ENCODE peak calls at places on chromosomes 11 and 22, in seven cellular contexts. F is BJ, C is cardiac muscle cell, L is natural killer cell, D is left ventricle myocardium inferior, H is fibroblast of pulmonary artery, W is PC-9. Y is an unnamed sample.

GRCh38 chr22:36381513-36382079 is 6.2 kb downstream of the MYH9 start:
- DNase-seq in F (no peak), C (no peak), L (no peak), D (no peak), H (no peak), W (peak; percentile 28), Y (no peak)

GRCh38 chr11:111067994-111068393 is 177.5 kb upstream of the POU2AF2 start:
- DNase-seq in F (no peak), C (no peak), L (no peak), D (no peak), H (no peak), W (no peak), Y (no peak)

GRCh38 chr11:31106963-31107576 is 262.5 kb downstream of the DCDC1 start:
- DNase-seq in F (no peak), C (peak; percentile 60), L (no peak), D (peak; percentile 44), H (peak; percentile 46), W (peak; percentile 42), Y (peak; percentile 23)

GRCh38 chr11:115527534-115528125 is 23.4 kb upstream of the CADM1 start:
- DNase-seq in F (no peak), C (no peak), L (no peak), D (no peak), H (no peak), W (no peak), Y (no peak)

GRCh38 chr11:76910620-76911414 is 50.1 kb downstream of the ACER3 start:
- DNase-seq in F (no peak), C (peak; percentile 48), L (no peak), D (peak; percentile 22), H (peak; percentile 39), W (no peak), Y (peak; percentile 63)

GRCh38 chr11:118609380-118610219 is 2.2 kb downstream of the PHLDB1 start:
- DNase-seq in F (no peak), C (peak; percentile 55), L (peak; percentile 35), D (no peak), H (peak; percentile 42), W (no peak), Y (no peak)

GRCh38 chr11:69297926-69298777 is 4.2 kb downstream of the MYEOV start:
- DNase-seq in F (peak; percentile 70), C (peak; percentile 78), L (no peak), D (peak; percentile 82), H (peak; percentile 73), W (peak; percentile 100), Y (peak; percentile 92)

GRCh38 chr11:35997908-35998307 is 54.0 kb downstream of the LDLRAD3 start:
- DNase-seq in F (no peak), C (no peak), L (no peak), D (no peak), H (no peak), W (no peak), Y (no peak)

GRCh38 chr22:46432164-46433068 is 96.9 kb downstream of the TRMU start:
- DNase-seq in F (no peak), C (no peak), L (peak; percentile 23), D (no peak), H (no peak), W (no peak), Y (no peak)

GRCh38 chr11:116694017-116694725 is 78.6 kb downstream of the BUD13 start:
- DNase-seq in F (no peak), C (no peak), L (no peak), D (no peak), H (no peak), W (no peak), Y (no peak)

GRCh38 chr11:73359930-73360742 is 16.1 kb upstream of the RELT start:
- DNase-seq in F (no peak), C (peak; percentile 57), L (no peak), D (no peak), H (peak; percentile 53), W (no peak), Y (peak; percentile 54)

GRCh38 chr11:8683115-8683807 is 669 bp downstream of the RPL27A start:
- DNase-seq in F (no peak), C (no peak), L (no peak), D (no peak), H (no peak), W (no peak), Y (no peak)

GRCh38 chr11:59437770-59438169 is 1.5 kb downstream of the OR5A1 start:
- DNase-seq in F (no peak), C (no peak), L (no peak), D (no peak), H (no peak), W (no peak), Y (no peak)

GRCh38 chr11:78790784-78791183 is 216.1 kb upstream of the NARS2 start:
- DNase-seq in F (no peak), C (no peak), L (no peak), D (no peak), H (no peak), W (no peak), Y (no peak)

GRCh38 chr22:41181349-41182241 is 23.5 kb upstream of the L3MBTL2 start:
- DNase-seq in F (peak; percentile 60), C (peak; percentile 68), L (no peak), D (no peak), H (peak; percentile 67), W (peak; percentile 89), Y (peak; percentile 74)

GRCh38 chr11:120025606-120026335 is 112.1 kb downstream of the TRIM29 start:
- DNase-seq in F (no peak), C (no peak), L (no peak), D (no peak), H (no peak), W (no peak), Y (no peak)

GRCh38 chr11:35146074-35146521 is 7.1 kb downstream of the CD44 start:
- DNase-seq in F (no peak), C (no peak), L (no peak), D (no peak), H (no peak), W (peak; percentile 89), Y (no peak)

GRCh38 chr22:23265389-23265700 is 85.0 kb downstream of the BCR start:
- DNase-seq in F (no peak), C (no peak), L (no peak), D (no peak), H (no peak), W (no peak), Y (no peak)

DNA sequence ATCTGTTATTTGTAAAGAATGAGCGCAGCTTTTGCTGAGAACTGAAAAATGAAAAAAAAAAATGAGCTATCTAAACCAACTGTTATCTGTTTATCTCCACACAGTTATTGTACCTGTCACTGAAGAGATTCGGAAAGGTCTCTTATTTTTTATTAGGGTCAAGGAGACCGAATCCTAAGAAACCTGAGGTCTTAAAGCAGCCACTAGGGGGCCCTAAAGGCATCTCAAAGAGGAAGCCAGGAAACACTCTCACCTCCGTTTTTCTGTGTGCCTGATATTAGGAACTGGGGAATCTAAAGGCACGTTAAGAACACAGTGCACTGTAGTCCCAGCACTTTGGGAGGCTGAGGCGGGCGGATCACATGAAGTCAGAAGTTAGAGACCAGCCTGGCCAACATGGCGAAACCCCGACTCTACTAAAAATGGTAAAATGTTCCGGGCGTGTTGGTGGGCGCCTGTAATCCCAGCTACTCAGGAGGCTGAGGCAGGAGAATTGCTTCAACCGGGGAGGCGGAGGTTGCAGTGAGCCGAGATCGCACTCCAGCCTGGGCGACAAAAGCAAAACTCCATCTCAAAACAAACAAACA is 3.5 kb upstream of the LARGE1 start:
- DNase-seq in F (no peak), C (peak; percentile 82), L (no peak), D (no peak), H (peak; percentile 84), W (peak; percentile 55), Y (peak; percentile 75)
- TF ChIP-seq CTCF in F (peak; percentile 81), C (peak; percentile 85), L (peak; percentile 35), D (peak; percentile 88), H (peak; percentile 85), W (peak; percentile 85), Y (peak; percentile 73)

DNA sequence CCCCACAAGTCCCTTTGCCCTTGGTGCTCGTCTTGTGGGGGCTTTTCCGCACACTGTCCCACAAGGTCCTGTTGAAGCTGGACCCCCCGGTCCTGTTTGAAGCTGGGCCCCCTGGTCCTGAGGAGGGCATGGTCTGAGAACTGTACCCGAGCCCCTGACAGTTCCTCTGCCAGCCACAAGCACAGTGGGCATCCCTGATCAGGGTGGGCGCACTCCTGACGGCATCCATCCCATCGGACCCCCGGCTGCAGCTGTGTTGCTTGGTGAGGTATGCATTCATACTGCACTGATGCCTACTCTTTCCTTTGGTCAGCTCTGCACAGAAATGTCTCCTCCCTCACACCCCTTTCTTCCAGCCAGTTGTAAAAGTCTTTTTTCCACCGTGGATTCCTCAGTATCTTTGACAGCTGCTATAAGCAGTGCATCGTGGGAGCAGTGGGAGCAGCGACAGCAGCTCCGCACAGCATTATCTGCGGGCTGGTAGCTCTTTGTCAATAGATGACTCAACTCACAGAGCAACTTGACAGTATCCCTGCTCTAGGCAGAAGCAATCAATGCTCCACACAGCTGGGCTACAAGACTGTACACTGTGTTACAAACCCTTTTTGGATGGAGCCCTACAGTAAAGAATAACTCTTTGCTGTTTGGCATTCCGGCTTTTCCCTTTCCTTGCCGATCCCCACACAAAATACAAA is 1030.8 kb upstream of the CCDC90B start:
- DNase-seq in F (no peak), C (peak; percentile 35), L (no peak), D (no peak), H (peak; percentile 71), W (no peak), Y (peak; percentile 76)
- TF ChIP-seq CTCF in F (no peak), C (no peak), L (no peak), D (no peak), H (no peak), W (no peak), Y (no peak)

DNA sequence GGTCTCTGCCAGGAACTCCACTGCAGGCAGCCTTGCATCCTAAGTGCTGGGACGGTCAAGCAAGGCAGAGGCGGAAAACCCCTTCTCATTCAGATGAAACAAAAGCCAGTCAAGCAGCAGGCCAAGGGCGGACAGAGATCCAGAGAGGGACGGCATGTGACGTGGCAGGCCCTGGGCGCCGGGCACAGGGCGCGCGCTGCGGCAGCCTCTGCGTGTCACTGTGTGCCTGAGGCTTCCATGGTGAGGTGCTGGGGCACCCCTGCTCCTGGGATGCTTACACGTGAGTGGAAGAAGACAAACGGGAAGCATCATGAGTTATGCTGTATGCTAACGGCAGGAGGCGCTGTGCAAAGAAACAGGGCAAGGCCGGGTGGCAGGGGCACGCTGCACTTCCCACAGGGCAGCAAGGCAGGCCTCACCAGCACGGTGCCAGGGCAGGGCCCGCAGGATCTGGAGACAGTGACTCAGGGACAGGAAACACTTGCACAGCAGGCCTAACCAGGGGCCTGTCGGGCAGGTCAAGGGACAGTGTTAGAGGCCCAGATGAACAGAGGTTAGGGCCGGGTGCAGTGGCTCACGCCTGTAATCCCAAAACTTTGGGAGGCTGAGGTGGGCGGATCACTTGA is 6.1 kb downstream of the TOLLIP start:
- DNase-seq in F (no peak), C (no peak), L (no peak), D (no peak), H (no peak), W (peak; percentile 89), Y (no peak)
- TF ChIP-seq CTCF in F (peak; percentile 10), C (peak; percentile 14), L (no peak), D (peak; percentile 11), H (peak; percentile 17), W (peak; percentile 75), Y (peak; percentile 22)

DNA sequence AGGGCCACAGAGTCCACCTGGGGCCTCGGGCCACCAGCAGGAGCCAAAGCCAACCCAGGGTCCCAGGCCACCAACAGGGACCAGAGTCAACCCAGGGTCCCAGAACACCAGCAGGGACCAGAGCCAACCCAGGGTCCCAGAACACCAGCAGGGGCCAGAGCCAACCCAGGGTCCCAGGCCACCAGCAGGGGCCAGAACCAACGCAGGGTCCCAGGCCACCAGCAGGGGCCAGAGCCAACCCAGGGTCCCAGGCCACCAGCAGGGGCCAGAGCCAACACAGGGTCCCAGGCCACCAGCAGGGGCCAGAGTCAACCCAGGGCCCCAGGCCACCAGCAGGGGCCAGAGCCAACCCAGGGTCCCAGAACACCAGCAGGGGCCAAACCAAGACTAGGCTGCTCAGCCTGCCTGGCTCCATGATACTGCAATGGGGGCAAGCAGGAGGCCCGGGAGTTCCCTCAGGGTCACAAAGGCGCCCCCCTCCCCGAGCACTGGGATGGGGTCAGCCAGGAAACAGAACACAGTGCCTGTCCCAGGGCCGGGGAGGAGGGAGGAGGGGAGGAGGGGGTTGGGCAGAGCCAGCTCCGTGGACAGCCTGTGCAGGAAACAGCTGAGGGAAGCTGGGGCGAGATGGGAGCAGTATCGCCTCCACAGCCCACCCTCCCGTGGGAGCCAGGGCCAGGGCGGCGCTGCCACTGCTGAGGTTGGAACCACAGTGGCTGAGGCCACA is 62.0 kb upstream of the PRR5 start:
- DNase-seq in F (no peak), C (no peak), L (no peak), D (no peak), H (no peak), W (no peak), Y (no peak)
- TF ChIP-seq CTCF in F (no peak), C (no peak), L (no peak), D (no peak), H (no peak), W (no peak), Y (no peak)